ENCODE peak calls at places on chromosome 20, in four cellular contexts. T is fibroblast of lung, K is neuronal stem cell, U is astrocyte. G is an unnamed sample.
A peak's percentile ranks its signal among the peaks of the same experiment; 100 is the strongest.

GRCh38 chr20:38123021-38123587 is 42.0 kb downstream of the TGM2 start:
- DNase-seq in U (peak; percentile 68), K (no peak), T (peak; percentile 78), G (no peak)

GRCh38 chr20:5650191-5650691 is 100.0 kb upstream of the SHLD1 start:
- DNase-seq in T (no peak), U (no peak), K (no peak), G (no peak)

GRCh38 chr20:1087311-1087710 is 31.1 kb upstream of the PSMF1 start:
- DNase-seq in U (no peak), T (no peak), K (no peak), G (no peak)

GRCh38 chr20:1033751-1034419 is 31.8 kb upstream of the RSPO4 start:
- DNase-seq in U (no peak), K (no peak), T (no peak), G (no peak)

GRCh38 chr20:51456511-51457280 is 85.8 kb downstream of the NFATC2 start:
- DNase-seq in T (peak; percentile 95), K (no peak), U (peak; percentile 89), G (peak; percentile 97)

GRCh38 chr20:16366548-16366947 is 206.7 kb downstream of the KIF16B start:
- DNase-seq in T (no peak), K (no peak), U (no peak), G (no peak)

GRCh38 chr20:12598894-12599293 is 409.9 kb upstream of the SPTLC3 start:
- DNase-seq in T (no peak), U (no peak), K (no peak), G (no peak)

GRCh38 chr20:25042531-25043498 is 15.1 kb downstream of the ACSS1 start:
- DNase-seq in T (no peak), U (no peak), K (no peak), G (peak; percentile 69)

GRCh38 chr20:31841928-31842327 is 3.5 kb downstream of the FOXS1 start:
- DNase-seq in T (peak; percentile 87), U (peak; percentile 77), K (no peak), G (peak; percentile 94)

GRCh38 chr20:10511507-10512231 is 76.6 kb downstream of the SLX4IP start:
- DNase-seq in K (no peak), T (peak; percentile 100), U (peak; percentile 100), G (peak; percentile 68)

GRCh38 chr20:34948030-34948429 is 7.6 kb downstream of the GSS start:
- DNase-seq in K (no peak), T (peak; percentile 80), U (peak; percentile 72), G (peak; percentile 91)

GRCh38 chr20:16115891-16116577 is 457.2 kb downstream of the KIF16B start:
- DNase-seq in T (no peak), U (no peak), K (no peak), G (no peak)

GRCh38 chr20:44018684-44019637 is 104.3 kb downstream of the TOX2 start:
- DNase-seq in T (peak; percentile 15), U (no peak), K (no peak), G (no peak)

GRCh38 chr20:10696650-10697049 is 22.9 kb upstream of the JAG1 start:
- DNase-seq in K (no peak), T (no peak), U (no peak), G (no peak)

GRCh38 chr20:45467861-45468260 is 1.7 kb upstream of the WFDC2 start:
- DNase-seq in U (no peak), K (no peak), T (no peak), G (no peak)

GRCh38 chr20:52747736-52748135 is 224.4 kb upstream of the TSHZ2 start:
- DNase-seq in K (peak; percentile 15), U (peak; percentile 3), T (peak; percentile 10), G (no peak)

GRCh38 chr20:39643292-39643691 is 681.1 kb downstream of the DHX35 start:
- DNase-seq in T (no peak), K (no peak), U (no peak), G (no peak)

GRCh38 chr20:48721324-48722001 is 106.3 kb downstream of the PREX1 start:
- DNase-seq in T (no peak), U (no peak), K (no peak), G (no peak)

GRCh38 chr20:49415005-49415663 is 67.3 kb downstream of the KCNB1 start:
- DNase-seq in T (no peak), K (no peak), U (no peak), G (no peak)

GRCh38 chr20:23235173-23236027 is 115.2 kb upstream of the NXT1 start:
- DNase-seq in K (peak; percentile 60), U (peak; percentile 25), T (peak; percentile 41), G (peak; percentile 83)

GRCh38 chr20:53707341-53708102 is 113.9 kb upstream of the ZNF217 start:
- DNase-seq in U (peak; percentile 57), T (peak; percentile 68), K (no peak), G (peak; percentile 31)

GRCh38 chr20:25389381-25389857 is 1.2 kb downstream of the ABHD12 start:
- DNase-seq in T (peak; percentile 61), K (no peak), U (peak; percentile 56), G (peak; percentile 78)

GRCh38 chr20:59466107-59466815 is 138.1 kb upstream of the PHACTR3 start:
- DNase-seq in K (no peak), T (no peak), U (no peak), G (peak; percentile 50)

GRCh38 chr20:24915440-24915839 is 33.6 kb upstream of the CST7 start:
- DNase-seq in T (no peak), U (no peak), K (no peak), G (no peak)

GRCh38 chr20:57450419-57450818 is 59.2 kb downstream of the RBM38 start:
- DNase-seq in K (no peak), U (no peak), T (peak; percentile 7), G (peak; percentile 87)

GRCh38 chr20:5074050-5074674 is 45.6 kb downstream of the PCNA start:
- DNase-seq in K (no peak), U (no peak), T (no peak), G (no peak)

GRCh38 chr20:9458075-9458818 is 56.1 kb upstream of the LAMP5 start:
- DNase-seq in K (no peak), T (no peak), U (no peak), G (no peak)

GRCh38 chr20:44856442-44856841 is 29.1 kb upstream of the YWHAB start:
- DNase-seq in T (no peak), U (no peak), K (no peak), G (no peak)

GRCh38 chr20:8646716-8647115 is 422.2 kb upstream of the PLCB4 start:
- DNase-seq in K (no peak), U (peak; percentile 95), T (peak; percentile 95), G (no peak)

GRCh38 chr20:49507741-49508434 is 25.4 kb upstream of the KCNB1 start:
- DNase-seq in U (no peak), T (no peak), K (no peak), G (no peak)

GRCh38 chr20:37973059-37973910 is 60.0 kb downstream of the TTI1 start:
- DNase-seq in K (no peak), T (no peak), U (no peak), G (no peak)

GRCh38 chr20:40702504-40702903 is 13.5 kb upstream of the MAFB start:
- DNase-seq in U (no peak), K (no peak), T (no peak), G (no peak)

GRCh38 chr20:40506567-40506966 is 182.5 kb downstream of the MAFB start:
- DNase-seq in K (no peak), T (peak; percentile 97), U (peak; percentile 97), G (peak; percentile 92)

GRCh38 chr20:50044353-50044960 is 61.7 kb downstream of the SNAI1 start:
- DNase-seq in K (no peak), U (no peak), T (no peak), G (no peak)

GRCh38 chr20:51132286-51132810 is 109.4 kb upstream of the KCNG1 start:
- DNase-seq in U (no peak), T (peak; percentile 9), K (no peak), G (no peak)

GRCh38 chr20:7171911-7172310 is 404.4 kb downstream of the BMP2 start:
- DNase-seq in T (peak; percentile 94), K (no peak), U (peak; percentile 94), G (no peak)
- H2AFZ ChIP-seq in T (no peak overlapping the region), K (no peak overlapping the region), U (no peak overlapping the region), G (no peak overlapping the region)

GRCh38 chr20:47718398-47718797 is 66.9 kb downstream of the SULF2 start:
- DNase-seq in T (peak; percentile 11), K (no peak), U (no peak), G (no peak)
- H3K27me3 ChIP-seq in T (peaks cover 3% of the 10 kb centered on the region), K (no peaks in the 10 kb centered on the region), U (no peaks in the 10 kb centered on the region), G (peaks cover 11% of the 10 kb centered on the region)

GRCh38 chr20:63101781-63102719 is 95.3 kb upstream of the BHLHE23 start:
- DNase-seq in K (no peak), T (peak; percentile 27), U (peak; percentile 18), G (peak; percentile 93)
- H2AFZ ChIP-seq in K (peak overlapping the region; percentile 86), T (peak overlapping the region; percentile 85), U (peak overlapping the region; percentile 84), G (peak overlapping the region; percentile 85)

GRCh38 chr20:21710863-21711431 is 5.5 kb downstream of the PAX1 start:
- DNase-seq in U (no peak), K (no peak), T (no peak), G (peak; percentile 77)

GRCh38 chr20:21714297-21715192 is 9.1 kb downstream of the PAX1 start:
- DNase-seq in K (no peak), T (no peak), U (no peak), G (no peak)

GRCh38 chr20:21713901-21714296 is 8.4 kb downstream of the PAX1 start:
- DNase-seq in T (no peak), U (no peak), K (no peak), G (peak; percentile 68)

GRCh38 chr20:21713470-21713869 is 8.0 kb downstream of the PAX1 start:
- DNase-seq in U (no peak), K (no peak), T (no peak), G (no peak)

GRCh38 chr20:21712443-21713059 is 7.1 kb downstream of the PAX1 start:
- DNase-seq in U (no peak), T (no peak), K (no peak), G (no peak)
- H3K27me3 ChIP-seq in U (peaks cover 38% of the 10 kb centered on the region), T (peaks cover 18% of the 10 kb centered on the region), K (peaks cover 97% of the 10 kb centered on the region), G (peaks cover 14% of the 10 kb centered on the region)

GRCh38 chr20:17680128-17680835 is 1.8 kb downstream of the RRBP1 start:
- DNase-seq in T (peak; percentile 61), U (peak; percentile 48), K (peak; percentile 20), G (peak; percentile 93)
- H2AFZ ChIP-seq in T (no peak overlapping the region), U (no peak overlapping the region), K (peak overlapping the region; percentile 94), G (no peak overlapping the region)

DNA sequence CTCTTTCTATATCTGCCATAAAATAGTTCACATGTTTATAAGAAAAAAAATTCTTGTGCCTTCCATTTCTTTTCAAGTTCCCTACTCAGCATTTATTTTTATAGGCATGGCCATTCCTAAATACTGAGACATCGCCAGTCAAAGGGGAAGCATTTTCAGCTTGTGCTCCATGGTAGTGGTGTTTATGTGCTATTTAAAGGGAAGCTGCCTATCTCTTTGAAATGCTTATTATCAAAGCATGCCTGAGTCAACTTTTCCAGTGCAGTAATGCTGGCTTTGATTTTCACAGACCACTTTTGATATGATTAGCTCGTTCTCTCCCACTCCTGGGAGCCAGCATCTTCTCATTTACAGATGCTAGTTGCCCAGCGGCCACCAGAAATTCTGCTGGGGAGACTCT is 124.1 kb upstream of the RIN2 start:
- DNase-seq in T (peak; percentile 17), K (no peak), U (peak; percentile 18), G (peak; percentile 74)
- H3K27me3 ChIP-seq in T (no peaks in the 10 kb centered on the region), K (no peaks in the 10 kb centered on the region), U (no peaks in the 10 kb centered on the region), G (no peaks in the 10 kb centered on the region)